ENCODE peak calls at places on chromosome 1, in four cellular contexts. N, A, F and R are unnamed samples.

GRCh38 chr1:22780696-22781095 is 70.1 kb downstream of the EPHB2 start:
- DNase-seq in N (no peak), A (no peak), F (peak), R (peak)

GRCh38 chr1:212733109-212733508 is 33.5 kb upstream of the BATF3 start:
- DNase-seq in N (no peak), A (no peak), F (no peak), R (no peak)

GRCh38 chr1:204506091-204506968 is 9.9 kb upstream of the MDM4 start:
- DNase-seq in N (peak), A (peak), F (no peak), R (peak)

GRCh38 chr1:156896490-156897033 is 3.0 kb downstream of the PEAR1 start:
- DNase-seq in N (peak), A (no peak), F (no peak), R (peak)

GRCh38 chr1:83113686-83114085 is 885.2 kb downstream of the TTLL7 start:
- DNase-seq in N (no peak), A (no peak), F (no peak), R (no peak)

GRCh38 chr1:2061065-2061778 is 11.0 kb downstream of the PRKCZ start:
- DNase-seq in N (no peak), A (no peak), F (no peak), R (no peak)

GRCh38 chr1:24081190-24081589 is 30.7 kb downstream of the MYOM3 start:
- DNase-seq in N (no peak), A (no peak), F (no peak), R (no peak)

GRCh38 chr1:1217621-1218523 is 3.9 kb upstream of the TNFRSF4 start:
- DNase-seq in N (no peak), A (no peak), F (no peak), R (no peak)

GRCh38 chr1:173255214-173255813 is 48.2 kb upstream of the TNFSF4 start:
- DNase-seq in N (peak), A (peak), F (no peak), R (peak)

GRCh38 chr1:150311762-150312161 is 9.6 kb upstream of the PRPF3 start:
- DNase-seq in N (no peak), A (no peak), F (no peak), R (no peak)